ENCODE peak calls at places on chromosomes 2 and 18, in four cellular contexts. One of them, this sample, is unnamed.

GRCh38 chr2:236173734-236174607 is 5.8 kb upstream of the GBX2 start:
- DNase-seq in neural progenitor cell: peak; percentile 9
- DNase-seq in tibial nerve: no peak
- DNase-seq in cardiac muscle cell: no peak
- DNase-seq in this sample: no peak

GRCh38 chr2:122734756-122735155 is 979.3 kb downstream of the TSN start:
- DNase-seq in neural progenitor cell: no peak
- DNase-seq in tibial nerve: no peak
- DNase-seq in cardiac muscle cell: no peak
- DNase-seq in this sample: peak; percentile 73

GRCh38 chr18:74463271-74463670 is 6.2 kb upstream of the DIPK1C start:
- DNase-seq in neural progenitor cell: no peak
- DNase-seq in tibial nerve: no peak
- DNase-seq in cardiac muscle cell: no peak
- DNase-seq in this sample: no peak

GRCh38 chr2:3428577-3428976 is 49.1 kb downstream of the TRAPPC12 start:
- DNase-seq in neural progenitor cell: no peak
- DNase-seq in tibial nerve: no peak
- DNase-seq in cardiac muscle cell: no peak
- DNase-seq in this sample: no peak

GRCh38 chr2:19120181-19120580 is 238.2 kb downstream of the OSR1 start:
- DNase-seq in neural progenitor cell: no peak
- DNase-seq in tibial nerve: no peak
- DNase-seq in cardiac muscle cell: no peak
- DNase-seq in this sample: no peak

GRCh38 chr2:194363878-194364277 is 1293.1 kb upstream of the SLC39A10 start:
- DNase-seq in neural progenitor cell: no peak
- DNase-seq in tibial nerve: no peak
- DNase-seq in cardiac muscle cell: no peak
- DNase-seq in this sample: no peak

GRCh38 chr2:130797493-130798435 is 39.0 kb upstream of the ARHGEF4 start:
- DNase-seq in neural progenitor cell: peak; percentile 96
- DNase-seq in tibial nerve: peak; percentile 81
- DNase-seq in cardiac muscle cell: peak; percentile 96
- DNase-seq in this sample: peak; percentile 76

GRCh38 chr2:73203055-73203681 is 794 bp downstream of the NOTO start:
- DNase-seq in neural progenitor cell: peak; percentile 34
- DNase-seq in tibial nerve: no peak
- DNase-seq in cardiac muscle cell: peak; percentile 34
- DNase-seq in this sample: no peak

GRCh38 chr18:41266616-41267015 is 688.4 kb upstream of the PIK3C3 start:
- DNase-seq in neural progenitor cell: no peak
- DNase-seq in tibial nerve: no peak
- DNase-seq in cardiac muscle cell: no peak
- DNase-seq in this sample: no peak

GRCh38 chr2:190447766-190448165 is 39.6 kb downstream of the MFSD6 start:
- DNase-seq in neural progenitor cell: no peak
- DNase-seq in tibial nerve: no peak
- DNase-seq in cardiac muscle cell: no peak
- DNase-seq in this sample: no peak

GRCh38 chr2:236211281-236211680 is 43.1 kb upstream of the GBX2 start:
- DNase-seq in neural progenitor cell: no peak
- DNase-seq in tibial nerve: no peak
- DNase-seq in cardiac muscle cell: no peak
- DNase-seq in this sample: no peak

GRCh38 chr2:28702415-28702859 is 49.2 kb upstream of the PPP1CB start:
- DNase-seq in neural progenitor cell: no peak
- DNase-seq in tibial nerve: no peak
- DNase-seq in cardiac muscle cell: no peak
- DNase-seq in this sample: no peak

GRCh38 chr2:8692783-8693768 is 11.2 kb downstream of the ID2 start:
- DNase-seq in neural progenitor cell: peak; percentile 54
- DNase-seq in tibial nerve: no peak
- DNase-seq in cardiac muscle cell: peak; percentile 54
- DNase-seq in this sample: no peak

GRCh38 chr2:220670461-220670979 is 901.6 kb downstream of the EPHA4 start:
- DNase-seq in neural progenitor cell: peak; percentile 57
- DNase-seq in tibial nerve: no peak
- DNase-seq in cardiac muscle cell: peak; percentile 20
- DNase-seq in this sample: no peak

GRCh38 chr2:14565666-14566065 is 66.9 kb upstream of the LRATD1 start:
- DNase-seq in neural progenitor cell: no peak
- DNase-seq in tibial nerve: no peak
- DNase-seq in cardiac muscle cell: no peak
- DNase-seq in this sample: no peak

GRCh38 chr2:97736608-97737330 is 23.4 kb downstream of the ZAP70 start:
- DNase-seq in neural progenitor cell: no peak
- DNase-seq in tibial nerve: no peak
- DNase-seq in cardiac muscle cell: no peak
- DNase-seq in this sample: no peak

GRCh38 chr2:29304399-29304798 is 189.2 kb downstream of the CLIP4 start:
- DNase-seq in neural progenitor cell: no peak
- DNase-seq in tibial nerve: no peak
- DNase-seq in cardiac muscle cell: no peak
- DNase-seq in this sample: no peak

GRCh38 chr2:216649573-216649972 is 16.4 kb downstream of the IGFBP2 start:
- DNase-seq in neural progenitor cell: no peak
- DNase-seq in tibial nerve: no peak
- DNase-seq in cardiac muscle cell: no peak
- DNase-seq in this sample: no peak

GRCh38 chr2:54806975-54807374 is 83.5 kb downstream of the EML6 start:
- DNase-seq in neural progenitor cell: no peak
- DNase-seq in tibial nerve: no peak
- DNase-seq in cardiac muscle cell: no peak
- DNase-seq in this sample: no peak

GRCh38 chr2:28821295-28821958 is 10.8 kb downstream of the SPDYA start:
- DNase-seq in neural progenitor cell: peak; percentile 63
- DNase-seq in tibial nerve: peak; percentile 77
- DNase-seq in cardiac muscle cell: peak; percentile 56
- DNase-seq in this sample: peak; percentile 77

GRCh38 chr2:239261796-239262475 is 138.9 kb downstream of the HDAC4 start:
- DNase-seq in neural progenitor cell: no peak
- DNase-seq in tibial nerve: no peak
- DNase-seq in cardiac muscle cell: no peak
- DNase-seq in this sample: no peak
- H3K4me1 ChIP-seq in neural progenitor cell: peaks cover 4% of the 10 kb centered on the region
- H3K4me1 ChIP-seq in tibial nerve: peaks cover 84% of the 10 kb centered on the region
- H3K4me1 ChIP-seq in cardiac muscle cell: peaks cover 20% of the 10 kb centered on the region
- H3K4me1 ChIP-seq in this sample: peaks cover 9% of the 10 kb centered on the region

GRCh38 chr2:113892004-113892740 is 2.3 kb downstream of the ACTR3 start:
- DNase-seq in neural progenitor cell: no peak
- DNase-seq in tibial nerve: no peak
- DNase-seq in cardiac muscle cell: no peak
- DNase-seq in this sample: no peak
- H3K4me3 ChIP-seq in neural progenitor cell: peak overlapping the region; percentile 75
- H3K4me3 ChIP-seq in tibial nerve: no peak overlapping the region
- H3K4me3 ChIP-seq in cardiac muscle cell: peak overlapping the region; percentile 77
- H3K4me3 ChIP-seq in this sample: no peak overlapping the region

GRCh38 chr2:74894261-74895030 is 60.5 kb downstream of the HK2 start:
- DNase-seq in neural progenitor cell: no peak
- DNase-seq in tibial nerve: no peak
- DNase-seq in cardiac muscle cell: no peak
- DNase-seq in this sample: no peak

GRCh38 chr2:74891136-74891764 is 57.3 kb downstream of the HK2 start:
- DNase-seq in neural progenitor cell: no peak
- DNase-seq in tibial nerve: no peak
- DNase-seq in cardiac muscle cell: no peak
- DNase-seq in this sample: no peak

GRCh38 chr2:74892609-74893008 is 58.7 kb downstream of the HK2 start:
- DNase-seq in neural progenitor cell: no peak
- DNase-seq in tibial nerve: no peak
- DNase-seq in cardiac muscle cell: no peak
- DNase-seq in this sample: no peak

GRCh38 chr2:74895031-74895425 is 61.1 kb downstream of the HK2 start:
- DNase-seq in neural progenitor cell: no peak
- DNase-seq in tibial nerve: no peak
- DNase-seq in cardiac muscle cell: no peak
- DNase-seq in this sample: no peak

DNA sequence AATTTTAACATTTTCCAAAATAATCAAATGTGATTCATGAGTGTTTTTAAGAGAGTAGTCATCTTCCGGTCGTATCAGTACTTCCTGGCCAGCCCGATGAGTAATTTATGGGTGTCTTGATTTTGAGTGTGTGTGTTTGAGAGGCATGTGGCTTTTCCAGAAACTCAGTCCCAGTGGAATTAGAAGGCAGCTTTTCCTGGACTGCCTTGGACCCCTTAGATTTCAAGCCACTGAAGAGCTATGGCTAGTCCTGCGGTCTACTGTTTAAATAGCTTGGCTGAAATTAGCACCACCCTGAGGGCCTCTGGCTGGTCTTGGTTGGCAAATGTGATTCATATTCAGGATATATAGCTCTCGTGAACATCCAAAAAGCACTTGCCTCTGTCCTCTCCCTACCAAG is 59.4 kb downstream of the HK2 start:
- DNase-seq in neural progenitor cell: no peak
- DNase-seq in tibial nerve: no peak
- DNase-seq in cardiac muscle cell: no peak
- DNase-seq in this sample: no peak
- H3K4me1 ChIP-seq in neural progenitor cell: no peaks in the 10 kb centered on the region
- H3K4me1 ChIP-seq in tibial nerve: no peaks in the 10 kb centered on the region
- H3K4me1 ChIP-seq in cardiac muscle cell: no peaks in the 10 kb centered on the region
- H3K4me1 ChIP-seq in this sample: no peaks in the 10 kb centered on the region

GRCh38 chr2:238852186-238852869 is 4.4 kb downstream of the TWIST2 start:
- DNase-seq in neural progenitor cell: no peak
- DNase-seq in tibial nerve: no peak
- DNase-seq in cardiac muscle cell: no peak
- DNase-seq in this sample: no peak
- H3K4me3 ChIP-seq in neural progenitor cell: no peak overlapping the region
- H3K4me3 ChIP-seq in tibial nerve: no peak overlapping the region
- H3K4me3 ChIP-seq in cardiac muscle cell: no peak overlapping the region
- H3K4me3 ChIP-seq in this sample: no peak overlapping the region

GRCh38 chr2:191869781-191870180 is 22.9 kb upstream of the CAVIN2 start:
- DNase-seq in neural progenitor cell: no peak
- DNase-seq in tibial nerve: no peak
- DNase-seq in cardiac muscle cell: no peak
- DNase-seq in this sample: no peak
- H3K4me1 ChIP-seq in neural progenitor cell: no peaks in the 10 kb centered on the region
- H3K4me1 ChIP-seq in tibial nerve: peaks cover 28% of the 10 kb centered on the region
- H3K4me1 ChIP-seq in cardiac muscle cell: peaks cover 10% of the 10 kb centered on the region
- H3K4me1 ChIP-seq in this sample: peaks cover 4% of the 10 kb centered on the region

GRCh38 chr18:3251963-3252277 is 4.3 kb downstream of the MYL12A start:
- DNase-seq in neural progenitor cell: no peak
- DNase-seq in tibial nerve: no peak
- DNase-seq in cardiac muscle cell: no peak
- DNase-seq in this sample: no peak
- H3K4me3 ChIP-seq in neural progenitor cell: no peak overlapping the region
- H3K4me3 ChIP-seq in tibial nerve: no peak overlapping the region
- H3K4me3 ChIP-seq in cardiac muscle cell: no peak overlapping the region
- H3K4me3 ChIP-seq in this sample: no peak overlapping the region

GRCh38 chr2:47784349-47784851 is 1.5 kb downstream of the MSH6 start:
- DNase-seq in neural progenitor cell: peak; percentile 44
- DNase-seq in tibial nerve: no peak
- DNase-seq in cardiac muscle cell: no peak
- DNase-seq in this sample: no peak
- H3K4me1 ChIP-seq in neural progenitor cell: peaks cover 20% of the 10 kb centered on the region
- H3K4me1 ChIP-seq in tibial nerve: peaks cover 40% of the 10 kb centered on the region
- H3K4me1 ChIP-seq in cardiac muscle cell: no peaks in the 10 kb centered on the region
- H3K4me1 ChIP-seq in this sample: no peaks in the 10 kb centered on the region